ENCODE peak calls at places on chromosomes 16 and 17, in ten cellular contexts. P is fibroblast of mammary gland, A is ovary, G is heart left ventricle, O is hepatocyte, V is AG09319, D is cardiac fibroblast, C is sigmoid colon, B is astrocyte of the cerebellum, F is WTC11. R is an unnamed sample.

GRCh38 chr16:59684911-59685310 is 950.8 kb upstream of the GOT2 start:
- DNase-seq in V (no peak), D (no peak), C (no peak), A (no peak), G (no peak), O (no peak), F (no peak), B (no peak), P (peak), R (no peak)

GRCh38 chr17:62643496-62643895 is 16.0 kb downstream of the MRC2 start:
- DNase-seq in B (no peak), D (no peak), F (no peak), A (no peak), V (no peak), C (no peak), O (no peak), G (no peak), P (no peak), R (no peak)

GRCh38 chr17:35797370-35797769 is 1.9 kb upstream of the MMP28 start:
- DNase-seq in C (no peak), B (no peak), G (no peak), A (no peak), D (no peak), V (no peak), F (no peak), O (no peak), P (no peak), R (no peak)

GRCh38 chr16:88651276-88651988 is 579 bp upstream of the CYBA start:
- DNase-seq in P (no peak), C (no peak), B (no peak), F (no peak), D (no peak), A (no peak), O (peak), V (no peak), G (peak), R (peak)

GRCh38 chr17:22518185-22518584 is 825.9 kb downstream of the KCNJ18 start:
- DNase-seq in G (no peak), A (no peak), O (no peak), F (no peak), C (no peak), V (no peak), D (no peak), P (no peak), B (no peak), R (no peak)

GRCh38 chr16:4316103-4316731 is 350 bp downstream of the GLIS2 start:
- DNase-seq in B (no peak), C (peak), P (no peak), A (peak), F (no peak), D (peak), G (no peak), O (peak), V (no peak), R (no peak)

GRCh38 chr16:50683689-50684374 is 2.7 kb upstream of the SNX20 start:
- DNase-seq in A (no peak), G (no peak), F (no peak), B (no peak), V (no peak), C (no peak), D (no peak), O (no peak), P (no peak), R (peak)

GRCh38 chr16:24430937-24431760 is 108.2 kb upstream of the RBBP6 start:
- DNase-seq in V (no peak), B (no peak), A (no peak), G (no peak), F (no peak), C (no peak), D (no peak), O (peak), P (no peak), R (no peak)

GRCh38 chr17:68428498-68429172 is 28.7 kb downstream of the WIPI1 start:
- DNase-seq in P (no peak), F (no peak), V (no peak), A (no peak), C (no peak), O (no peak), B (no peak), G (no peak), D (no peak), R (no peak)

GRCh38 chr16:67028167-67028554 is 788 bp upstream of the CBFB start:
- DNase-seq in A (no peak), G (no peak), D (no peak), P (no peak), V (no peak), O (no peak), F (no peak), C (peak), B (no peak), R (no peak)

GRCh38 chr16:17367034-17367433 is 103.7 kb downstream of the XYLT1 start:
- DNase-seq in O (no peak), V (no peak), D (no peak), G (no peak), F (no peak), P (no peak), A (no peak), C (no peak), B (no peak), R (peak)

GRCh38 chr17:56593741-56594527 is 435 bp downstream of the NOG start:
- DNase-seq in G (peak), B (no peak), P (peak), V (peak), O (peak), F (peak), A (peak), C (peak), D (peak), R (peak)

DNA sequence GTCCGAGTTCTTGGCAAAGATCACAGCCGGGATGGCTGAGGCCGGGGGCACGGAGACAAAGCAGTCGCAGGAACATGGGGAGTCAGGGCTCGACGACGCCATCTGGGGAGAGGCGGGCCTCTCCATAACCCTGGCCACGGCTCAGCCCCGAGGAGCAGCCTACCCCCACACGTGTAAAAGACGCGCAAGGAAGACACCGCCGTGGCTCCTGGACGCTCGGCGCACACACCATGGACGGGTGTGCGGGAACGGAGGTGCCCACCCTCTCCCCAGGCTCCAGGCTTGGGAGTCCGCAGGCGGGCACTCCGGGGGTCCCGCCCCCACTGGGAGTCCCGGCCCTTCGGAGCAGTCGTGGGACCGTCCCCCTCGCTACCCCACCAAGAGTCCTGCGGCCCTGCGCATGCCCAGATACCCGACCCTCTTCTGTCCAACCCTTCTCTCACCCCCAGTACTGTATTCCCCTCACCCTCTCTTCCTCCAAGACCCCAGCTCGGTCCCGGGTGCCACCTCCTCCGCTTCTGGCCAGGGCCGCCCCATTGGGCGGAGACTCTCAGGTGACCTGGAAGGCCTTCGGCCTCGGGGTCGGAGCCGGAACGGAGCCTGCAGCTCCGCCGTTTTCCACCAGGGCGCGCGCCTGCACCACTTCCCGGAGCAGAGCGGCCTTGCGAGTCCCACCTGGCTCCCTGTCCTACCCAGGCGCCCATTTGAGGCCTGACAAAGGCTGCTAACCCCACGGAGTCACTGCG is at the start of gene SCRN2:
- DNase-seq in F (peak), B (peak), O (peak), P (peak), D (peak), A (peak), V (peak), G (peak), C (peak), R (peak)
- TF ChIP-seq CTCF in F (peak), B (peak), O (peak), P (peak), D (peak), A (peak), V (peak), G (peak), C (peak), R (peak)

GRCh38 chr16:27223226-27223610 is 19.9 kb downstream of the KDM8 start:
- DNase-seq in O (no peak), D (no peak), A (no peak), V (no peak), G (no peak), P (no peak), B (no peak), C (no peak), F (no peak), R (no peak)

GRCh38 chr16:27221576-27222498 is 18.5 kb downstream of the KDM8 start:
- DNase-seq in G (peak), B (no peak), F (no peak), V (peak), A (no peak), P (peak), C (no peak), D (peak), O (no peak), R (no peak)

GRCh38 chr16:27224271-27224737 is 21.0 kb downstream of the KDM8 start:
- DNase-seq in C (no peak), D (no peak), A (no peak), F (no peak), O (no peak), G (no peak), V (no peak), P (no peak), B (no peak), R (no peak)

GRCh38 chr16:27223701-27224100 is 20.4 kb downstream of the KDM8 start:
- DNase-seq in B (no peak), G (no peak), D (no peak), C (no peak), V (no peak), A (no peak), F (no peak), O (no peak), P (no peak), R (no peak)

GRCh38 chr16:27222499-27223225 is 19.3 kb downstream of the KDM8 start:
- DNase-seq in D (peak), P (peak), C (peak), O (no peak), B (no peak), A (no peak), V (peak), F (no peak), G (peak), R (no peak)
- TF ChIP-seq CTCF in D (no peak), P (no peak), C (no peak), O (no peak), B (no peak), A (no peak), V (no peak), F (no peak), G (no peak), R (no peak)

GRCh38 chr16:49057391-49057790 is 224.2 kb downstream of the CBLN1 start:
- DNase-seq in A (no peak), P (no peak), C (no peak), G (no peak), D (no peak), B (no peak), V (no peak), O (no peak), F (no peak), R (no peak)

GRCh38 chr16:49055824-49056545 is 225.7 kb downstream of the CBLN1 start:
- DNase-seq in G (no peak), B (no peak), D (no peak), P (no peak), C (no peak), A (no peak), O (no peak), V (no peak), F (peak), R (no peak)

GRCh38 chr16:49061315-49061714 is 220.3 kb downstream of the CBLN1 start:
- DNase-seq in O (no peak), C (no peak), D (no peak), A (no peak), V (no peak), F (no peak), B (no peak), P (no peak), G (peak), R (no peak)

GRCh38 chr16:49056546-49056945 is 225.1 kb downstream of the CBLN1 start:
- DNase-seq in G (no peak), O (no peak), C (no peak), V (no peak), P (no peak), A (no peak), B (no peak), D (no peak), F (no peak), R (no peak)

GRCh38 chr16:49058382-49058781 is 223.3 kb downstream of the CBLN1 start:
- DNase-seq in B (no peak), O (no peak), V (no peak), C (no peak), D (no peak), F (no peak), A (no peak), P (no peak), G (no peak), R (no peak)
- TF ChIP-seq CTCF in B (no peak), O (no peak), V (no peak), C (no peak), D (no peak), F (no peak), A (no peak), P (no peak), G (no peak), R (no peak)

GRCh38 chr16:85528528-85529387 is 84.4 kb upstream of the GSE1 start:
- DNase-seq in D (no peak), P (no peak), V (no peak), F (no peak), C (peak), O (no peak), A (peak), B (no peak), G (no peak), R (peak)
- TF ChIP-seq CTCF in D (peak), P (peak), V (peak), F (peak), C (no peak), O (peak), A (peak), B (peak), G (peak), R (peak)

GRCh38 chr17:2090804-2091534 is 36.1 kb downstream of the HIC1 start:
- DNase-seq in A (peak), B (peak), G (peak), F (peak), D (peak), P (peak), C (peak), O (peak), V (peak), R (no peak)
- TF ChIP-seq CTCF in A (peak), B (peak), G (no peak), F (no peak), D (peak), P (peak), C (no peak), O (peak), V (peak), R (no peak)

GRCh38 chr17:55056530-55056929 is 88.0 kb downstream of the STXBP4 start:
- DNase-seq in C (no peak), F (no peak), A (no peak), G (no peak), D (no peak), O (no peak), B (peak), P (no peak), V (no peak), R (no peak)

GRCh38 chr17:55057184-55057583 is 88.6 kb downstream of the STXBP4 start:
- DNase-seq in B (no peak), V (no peak), F (no peak), P (no peak), D (no peak), C (no peak), O (no peak), A (no peak), G (no peak), R (no peak)

GRCh38 chr17:55054429-55054828 is 85.9 kb downstream of the STXBP4 start:
- DNase-seq in B (no peak), D (no peak), C (no peak), P (no peak), A (no peak), F (no peak), G (no peak), V (no peak), O (no peak), R (no peak)

GRCh38 chr17:55059724-55060123 is 91.2 kb downstream of the STXBP4 start:
- DNase-seq in V (no peak), F (no peak), B (no peak), D (no peak), A (no peak), G (no peak), O (no peak), P (no peak), C (no peak), R (no peak)

DNA sequence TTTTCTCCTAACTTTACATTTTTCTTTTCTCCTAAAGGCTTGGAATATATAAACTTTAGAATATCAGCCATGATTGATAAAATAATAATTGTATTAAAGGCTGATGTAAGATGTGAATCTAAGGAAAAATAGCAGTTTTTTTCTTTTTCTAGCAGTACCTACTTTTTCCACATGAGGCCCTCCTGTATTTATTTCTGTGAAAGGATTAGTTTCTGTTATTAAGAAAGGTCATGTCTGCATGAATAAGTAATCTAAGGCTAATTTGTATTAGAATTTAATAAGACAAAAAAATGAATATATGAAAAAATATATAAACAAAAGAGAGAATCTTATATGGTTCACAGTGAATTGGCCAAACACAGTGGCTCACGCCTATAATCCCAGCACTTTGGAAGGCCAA is 85.3 kb downstream of the STXBP4 start:
- DNase-seq in O (no peak), F (no peak), V (no peak), G (no peak), C (no peak), P (peak), B (no peak), D (peak), A (no peak), R (no peak)
- TF ChIP-seq CTCF in O (peak), F (no peak), V (peak), G (peak), C (no peak), P (peak), B (peak), D (peak), A (peak), R (peak)

DNA sequence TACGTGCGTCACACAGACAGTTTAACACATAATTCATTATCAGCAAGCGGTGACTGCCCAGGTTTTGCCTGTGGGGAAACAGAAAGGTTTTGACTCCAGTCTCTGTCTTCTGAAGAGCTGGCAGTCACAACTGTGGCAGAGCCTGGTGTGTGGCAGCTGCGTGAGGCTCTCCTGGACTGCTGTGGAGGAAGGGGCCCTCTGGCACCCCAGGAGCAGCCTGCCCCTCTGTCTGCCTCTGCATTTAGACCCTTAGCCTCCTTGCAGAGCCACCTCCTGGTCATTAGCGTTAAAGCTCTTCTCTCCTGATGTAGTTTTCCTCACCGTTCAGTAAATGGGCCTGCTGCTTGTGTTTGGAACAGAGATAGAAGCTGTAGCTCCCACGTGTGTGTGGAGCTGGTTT is 10.9 kb downstream of the RAB40C start:
- DNase-seq in A (no peak), P (no peak), G (no peak), V (no peak), D (peak), F (no peak), O (peak), C (no peak), B (no peak), R (no peak)
- TF ChIP-seq CTCF in A (no peak), P (peak), G (no peak), V (no peak), D (peak), F (no peak), O (peak), C (no peak), B (peak), R (peak)

GRCh38 chr17:3260163-3260562 is 38.0 kb downstream of the OR3A1 start:
- DNase-seq in G (no peak), B (no peak), P (no peak), C (no peak), A (no peak), D (no peak), O (no peak), F (no peak), V (no peak), R (no peak)
- TF ChIP-seq CTCF in G (no peak), B (no peak), P (no peak), C (no peak), A (no peak), D (no peak), O (no peak), F (no peak), V (no peak), R (no peak)

GRCh38 chr17:11871773-11872172 is 125.5 kb downstream of the ZNF18 start:
- DNase-seq in V (no peak), B (no peak), G (no peak), O (no peak), C (no peak), A (no peak), F (no peak), P (no peak), D (no peak), R (no peak)
- TF ChIP-seq CTCF in V (no peak), B (no peak), G (no peak), O (no peak), C (no peak), A (no peak), F (no peak), P (no peak), D (no peak), R (no peak)